ENCODE peak calls at places on chromosomes 4 and X, in eight cellular contexts. Y is posterior cingulate gyrus; A is stimulated activated CD4-positive, alpha-beta T cell treated with anti-CD3 and anti-CD28 coated beads, Interleukin-4, amount 100 ng/mL, for 1 hour; S is heart left ventricle; J is activated CD4-positive, alpha-beta T cell treated with anti-CD3 and anti-CD28 coated beads, Interleukin-2, amount 50 U/mL, for 24 hours; F is A673; Q is upper lobe of right lung; H is GM12891. Z is an unnamed sample.

GRCh38 chrX:75086731-75087195 is 69.3 kb downstream of the ABCB7 start:
- DNase-seq in Y (no peak), A (no peak), S (no peak), J (no peak), F (no peak), Q (no peak), H (no peak), Z (no peak)

GRCh38 chr4:48543796-48544195 is 53.7 kb downstream of the ZAR1 start:
- DNase-seq in Y (no peak), A (no peak), S (no peak), J (no peak), F (peak), Q (no peak), H (no peak), Z (no peak)

GRCh38 chr4:1676605-1677525 is 7.2 kb downstream of the FAM53A start:
- DNase-seq in Y (no peak), A (no peak), S (no peak), J (no peak), F (no peak), Q (no peak), H (no peak), Z (no peak)

GRCh38 chrX:17707731-17708130 is 29.6 kb upstream of the SCML1 start:
- DNase-seq in Y (no peak), A (no peak), S (no peak), J (no peak), F (no peak), Q (no peak), H (no peak), Z (no peak)

GRCh38 chr4:8515316-8516060 is 64.7 kb upstream of the GPR78 start:
- DNase-seq in Y (no peak), A (no peak), S (no peak), J (no peak), F (no peak), Q (no peak), H (no peak), Z (no peak)

GRCh38 chr4:110533940-110534339 is 58.0 kb downstream of the ENPEP start:
- DNase-seq in Y (no peak), A (no peak), S (no peak), J (no peak), F (peak), Q (no peak), H (no peak), Z (no peak)

GRCh38 chrX:134025986-134026731 is 40.8 kb upstream of the GPC3 start:
- DNase-seq in Y (no peak), A (no peak), S (no peak), J (no peak), F (peak), Q (no peak), H (no peak), Z (no peak)

GRCh38 chr4:75287738-75288517 is 226.3 kb downstream of the RCHY1 start:
- DNase-seq in Y (no peak), A (no peak), S (no peak), J (no peak), F (no peak), Q (no peak), H (no peak), Z (no peak)

GRCh38 chr4:145734051-145734450 is 54.1 kb downstream of the C4orf51 start:
- DNase-seq in Y (no peak), A (no peak), S (no peak), J (no peak), F (no peak), Q (no peak), H (no peak), Z (no peak)

GRCh38 chrX:74613350-74614192 is 853 bp downstream of the RLIM start:
- DNase-seq in Y (no peak), A (no peak), S (no peak), J (no peak), F (peak), Q (no peak), H (no peak), Z (no peak)

GRCh38 chr4:106615961-106616360 is 247.4 kb upstream of the GIMD1 start:
- DNase-seq in Y (no peak), A (no peak), S (no peak), J (no peak), F (no peak), Q (no peak), H (no peak), Z (no peak)

GRCh38 chr4:21512351-21512750 is 436.2 kb downstream of the KCNIP4 start:
- DNase-seq in Y (no peak), A (no peak), S (no peak), J (no peak), F (peak), Q (no peak), H (no peak), Z (no peak)

GRCh38 chr4:40912455-40913055 is 162.8 kb downstream of the NSUN7 start:
- DNase-seq in Y (peak), A (no peak), S (no peak), J (no peak), F (no peak), Q (no peak), H (no peak), Z (no peak)

GRCh38 chr4:96913437-96914075 is 1073.7 kb downstream of the PDHA2 start:
- DNase-seq in Y (no peak), A (no peak), S (no peak), J (no peak), F (no peak), Q (no peak), H (no peak), Z (no peak)

GRCh38 chr4:2793578-2793919 is 664 bp downstream of the SH3BP2 start:
- DNase-seq in Y (no peak), A (peak), S (peak), J (no peak), F (peak), Q (peak), H (no peak), Z (no peak)

GRCh38 chr4:158193171-158193749 is 17.0 kb upstream of the TMEM144 start:
- DNase-seq in Y (no peak), A (no peak), S (no peak), J (no peak), F (peak), Q (no peak), H (no peak), Z (no peak)

GRCh38 chr4:152431287-152431686 is 104.6 kb downstream of the FBXW7 start:
- DNase-seq in Y (no peak), A (no peak), S (no peak), J (no peak), F (no peak), Q (no peak), H (no peak), Z (no peak)

GRCh38 chr4:23333556-23333945 is 556.3 kb downstream of the PPARGC1A start:
- DNase-seq in Y (no peak), A (no peak), S (no peak), J (peak), F (no peak), Q (no peak), H (no peak), Z (no peak)

GRCh38 chr4:180615746-180616145 is 1627.5 kb upstream of the TENM3 start:
- DNase-seq in Y (no peak), A (no peak), S (no peak), J (no peak), F (no peak), Q (no peak), H (no peak), Z (no peak)

GRCh38 chrX:110758781-110759180 is 36.8 kb downstream of the CHRDL1 start:
- DNase-seq in Y (no peak), A (no peak), S (no peak), J (no peak), F (no peak), Q (no peak), H (no peak), Z (no peak)

GRCh38 chr4:40749717-40750460 is at the start of gene NSUN7:
- DNase-seq in Y (peak), A (peak), S (no peak), J (no peak), F (peak), Q (peak), H (peak), Z (no peak)

GRCh38 chrX:108347800-108348199 is 90.4 kb downstream of the COL4A6 start:
- DNase-seq in Y (no peak), A (no peak), S (no peak), J (no peak), F (no peak), Q (no peak), H (no peak), Z (no peak)

GRCh38 chr4:20333141-20333690 is 81.5 kb downstream of the SLIT2 start:
- DNase-seq in Y (no peak), A (no peak), S (no peak), J (no peak), F (no peak), Q (no peak), H (no peak), Z (no peak)

Z was measured in activated naive CD8-positive, alpha-beta T cell treated with anti-CD3 and anti-CD28 coated beads, Interleukin-2, amount 50 U/mL, for 16 hours.